ENCODE peak calls at places on chromosome 1, in nine cellular contexts. One of them, this sample, is unnamed.

GRCh38 chr1:2279210-2279639 is 51.1 kb downstream of the SKI start:
- DNase-seq in fibroblast of lung: peak
- DNase-seq in heart left ventricle: peak
- DNase-seq in neuronal stem cell: peak
- DNase-seq in right atrium auricular region: no peak
- DNase-seq in aorta: peak
- DNase-seq in left ventricle myocardium inferior: peak
- DNase-seq in A673: peak
- DNase-seq in coronary artery: no peak
- DNase-seq in this sample: no peak

GRCh38 chr1:228362884-228363450 is 43.7 kb downstream of the TRIM11 start:
- DNase-seq in heart left ventricle: peak
- DNase-seq in A673: no peak
- DNase-seq in coronary artery: no peak
- DNase-seq in neuronal stem cell: no peak
- DNase-seq in fibroblast of lung: no peak
- DNase-seq in aorta: no peak
- DNase-seq in left ventricle myocardium inferior: peak
- DNase-seq in right atrium auricular region: no peak
- DNase-seq in this sample: no peak

GRCh38 chr1:91805343-91805801 is 80.6 kb downstream of the TGFBR3 start:
- DNase-seq in coronary artery: no peak
- DNase-seq in left ventricle myocardium inferior: no peak
- DNase-seq in neuronal stem cell: no peak
- DNase-seq in A673: no peak
- DNase-seq in fibroblast of lung: no peak
- DNase-seq in aorta: no peak
- DNase-seq in heart left ventricle: no peak
- DNase-seq in right atrium auricular region: no peak
- DNase-seq in this sample: peak

GRCh38 chr1:208785629-208786028 is 541.4 kb upstream of the PLXNA2 start:
- DNase-seq in aorta: no peak
- DNase-seq in left ventricle myocardium inferior: no peak
- DNase-seq in heart left ventricle: no peak
- DNase-seq in coronary artery: no peak
- DNase-seq in A673: no peak
- DNase-seq in fibroblast of lung: no peak
- DNase-seq in neuronal stem cell: no peak
- DNase-seq in right atrium auricular region: no peak
- DNase-seq in this sample: no peak

GRCh38 chr1:26913389-26913753 is 404 bp downstream of the NR0B2 start:
- DNase-seq in neuronal stem cell: no peak
- DNase-seq in right atrium auricular region: no peak
- DNase-seq in fibroblast of lung: no peak
- DNase-seq in heart left ventricle: no peak
- DNase-seq in aorta: no peak
- DNase-seq in A673: no peak
- DNase-seq in left ventricle myocardium inferior: no peak
- DNase-seq in coronary artery: no peak
- DNase-seq in this sample: no peak

GRCh38 chr1:48831579-48831978 is 54.9 kb upstream of the BEND5 start:
- DNase-seq in right atrium auricular region: no peak
- DNase-seq in neuronal stem cell: no peak
- DNase-seq in A673: no peak
- DNase-seq in heart left ventricle: no peak
- DNase-seq in fibroblast of lung: no peak
- DNase-seq in aorta: no peak
- DNase-seq in coronary artery: no peak
- DNase-seq in left ventricle myocardium inferior: no peak
- DNase-seq in this sample: no peak

GRCh38 chr1:22613951-22614350 is 22.5 kb upstream of the C1QA start:
- DNase-seq in heart left ventricle: no peak
- DNase-seq in right atrium auricular region: no peak
- DNase-seq in neuronal stem cell: no peak
- DNase-seq in left ventricle myocardium inferior: no peak
- DNase-seq in fibroblast of lung: no peak
- DNase-seq in A673: no peak
- DNase-seq in coronary artery: no peak
- DNase-seq in aorta: no peak
- DNase-seq in this sample: no peak

GRCh38 chr1:161706116-161706482 is 930 bp upstream of the FCRLA start:
- DNase-seq in heart left ventricle: no peak
- DNase-seq in neuronal stem cell: no peak
- DNase-seq in right atrium auricular region: no peak
- DNase-seq in A673: peak
- DNase-seq in fibroblast of lung: peak
- DNase-seq in left ventricle myocardium inferior: no peak
- DNase-seq in aorta: no peak
- DNase-seq in coronary artery: no peak
- DNase-seq in this sample: no peak

GRCh38 chr1:21937372-21938121 is 437 bp upstream of the HSPG2 start:
- DNase-seq in coronary artery: no peak
- DNase-seq in heart left ventricle: peak
- DNase-seq in left ventricle myocardium inferior: peak
- DNase-seq in fibroblast of lung: peak
- DNase-seq in neuronal stem cell: peak
- DNase-seq in A673: peak
- DNase-seq in aorta: peak
- DNase-seq in right atrium auricular region: no peak
- DNase-seq in this sample: peak

GRCh38 chr1:161106434-161106833 is 8.3 kb downstream of the KLHDC9 start:
- DNase-seq in coronary artery: no peak
- DNase-seq in neuronal stem cell: no peak
- DNase-seq in left ventricle myocardium inferior: no peak
- DNase-seq in right atrium auricular region: no peak
- DNase-seq in A673: no peak
- DNase-seq in heart left ventricle: no peak
- DNase-seq in aorta: no peak
- DNase-seq in fibroblast of lung: no peak
- DNase-seq in this sample: no peak

GRCh38 chr1:235937123-235937522 is 70.4 kb upstream of the LYST start:
- DNase-seq in right atrium auricular region: no peak
- DNase-seq in A673: no peak
- DNase-seq in coronary artery: no peak
- DNase-seq in heart left ventricle: no peak
- DNase-seq in neuronal stem cell: no peak
- DNase-seq in left ventricle myocardium inferior: no peak
- DNase-seq in aorta: no peak
- DNase-seq in fibroblast of lung: no peak
- DNase-seq in this sample: no peak

GRCh38 chr1:30662291-30662840 is 61.0 kb downstream of the MATN1 start:
- DNase-seq in left ventricle myocardium inferior: no peak
- DNase-seq in coronary artery: no peak
- DNase-seq in neuronal stem cell: no peak
- DNase-seq in fibroblast of lung: no peak
- DNase-seq in right atrium auricular region: no peak
- DNase-seq in A673: no peak
- DNase-seq in aorta: no peak
- DNase-seq in heart left ventricle: no peak
- DNase-seq in this sample: no peak

GRCh38 chr1:3788756-3789420 is 7.4 kb downstream of the LRRC47 start:
- DNase-seq in left ventricle myocardium inferior: no peak
- DNase-seq in A673: no peak
- DNase-seq in fibroblast of lung: no peak
- DNase-seq in coronary artery: no peak
- DNase-seq in neuronal stem cell: no peak
- DNase-seq in aorta: no peak
- DNase-seq in right atrium auricular region: no peak
- DNase-seq in heart left ventricle: peak
- DNase-seq in this sample: no peak

GRCh38 chr1:40736085-40736531 is 44.6 kb downstream of the NFYC start:
- DNase-seq in heart left ventricle: no peak
- DNase-seq in coronary artery: no peak
- DNase-seq in A673: peak
- DNase-seq in left ventricle myocardium inferior: no peak
- DNase-seq in fibroblast of lung: peak
- DNase-seq in neuronal stem cell: no peak
- DNase-seq in right atrium auricular region: no peak
- DNase-seq in aorta: no peak
- DNase-seq in this sample: no peak

GRCh38 chr1:97243973-97244560 is 522.5 kb downstream of the PTBP2 start:
- DNase-seq in right atrium auricular region: no peak
- DNase-seq in A673: peak
- DNase-seq in neuronal stem cell: no peak
- DNase-seq in left ventricle myocardium inferior: no peak
- DNase-seq in fibroblast of lung: peak
- DNase-seq in heart left ventricle: no peak
- DNase-seq in aorta: no peak
- DNase-seq in coronary artery: no peak
- DNase-seq in this sample: no peak

GRCh38 chr1:18633428-18634155 is 2.9 kb downstream of the PAX7 start:
- DNase-seq in fibroblast of lung: no peak
- DNase-seq in heart left ventricle: no peak
- DNase-seq in aorta: no peak
- DNase-seq in A673: no peak
- DNase-seq in right atrium auricular region: no peak
- DNase-seq in left ventricle myocardium inferior: no peak
- DNase-seq in coronary artery: no peak
- DNase-seq in neuronal stem cell: no peak
- DNase-seq in this sample: no peak
- H3K4me3 ChIP-seq in fibroblast of lung: no peak
- H3K4me3 ChIP-seq in heart left ventricle: no peak
- H3K4me3 ChIP-seq in aorta: no peak
- H3K4me3 ChIP-seq in A673: peak
- H3K4me3 ChIP-seq in right atrium auricular region: no peak
- H3K4me3 ChIP-seq in left ventricle myocardium inferior: no peak
- H3K4me3 ChIP-seq in coronary artery: no peak
- H3K4me3 ChIP-seq in neuronal stem cell: no peak
- H3K4me3 ChIP-seq in this sample: no peak

GRCh38 chr1:6622396-6623152 is 2.1 kb upstream of the THAP3 start:
- DNase-seq in aorta: no peak
- DNase-seq in fibroblast of lung: no peak
- DNase-seq in left ventricle myocardium inferior: no peak
- DNase-seq in A673: no peak
- DNase-seq in right atrium auricular region: no peak
- DNase-seq in coronary artery: no peak
- DNase-seq in neuronal stem cell: no peak
- DNase-seq in heart left ventricle: no peak
- DNase-seq in this sample: no peak
- H3K27ac ChIP-seq in aorta: no peak
- H3K27ac ChIP-seq in fibroblast of lung: no peak
- H3K27ac ChIP-seq in left ventricle myocardium inferior: no peak
- H3K27ac ChIP-seq in A673: peak
- H3K27ac ChIP-seq in right atrium auricular region: no peak
- H3K27ac ChIP-seq in coronary artery: no peak
- H3K27ac ChIP-seq in neuronal stem cell: no peak
- H3K27ac ChIP-seq in heart left ventricle: no peak
- H3K27ac ChIP-seq in this sample: no peak

DNA sequence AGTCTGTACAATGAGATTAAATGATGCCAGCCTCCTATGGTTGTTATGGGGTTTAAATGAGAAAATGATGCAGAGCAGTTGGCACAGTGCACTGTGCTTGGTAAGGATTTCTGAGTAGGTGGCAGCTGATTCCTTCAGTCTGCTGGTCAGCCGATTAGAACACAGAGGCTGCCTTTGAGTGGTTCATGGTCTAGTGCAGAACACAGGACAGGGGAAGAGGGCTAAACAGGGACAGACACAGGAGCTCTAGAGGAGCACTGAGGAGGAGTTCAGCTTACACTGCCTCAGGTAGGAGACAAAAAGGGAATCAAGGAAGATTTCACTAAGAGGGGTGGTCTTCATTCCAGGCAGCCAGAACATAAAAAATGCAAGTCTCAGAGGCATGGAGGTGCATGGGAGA is 1.4 kb downstream of the TIE1 start:
- DNase-seq in right atrium auricular region: no peak
- DNase-seq in left ventricle myocardium inferior: no peak
- DNase-seq in heart left ventricle: no peak
- DNase-seq in coronary artery: no peak
- DNase-seq in A673: no peak
- DNase-seq in fibroblast of lung: no peak
- DNase-seq in neuronal stem cell: no peak
- DNase-seq in aorta: no peak
- DNase-seq in this sample: no peak
- H3K4me3 ChIP-seq in right atrium auricular region: peak
- H3K4me3 ChIP-seq in left ventricle myocardium inferior: peak
- H3K4me3 ChIP-seq in heart left ventricle: peak
- H3K4me3 ChIP-seq in coronary artery: peak
- H3K4me3 ChIP-seq in A673: no peak
- H3K4me3 ChIP-seq in fibroblast of lung: no peak
- H3K4me3 ChIP-seq in neuronal stem cell: no peak
- H3K4me3 ChIP-seq in aorta: no peak
- H3K4me3 ChIP-seq in this sample: no peak

GRCh38 chr1:206002833-206003532 is at the start of gene RAB7B:
- DNase-seq in right atrium auricular region: peak
- DNase-seq in aorta: peak
- DNase-seq in heart left ventricle: peak
- DNase-seq in left ventricle myocardium inferior: peak
- DNase-seq in fibroblast of lung: peak
- DNase-seq in neuronal stem cell: no peak
- DNase-seq in A673: peak
- DNase-seq in coronary artery: peak
- DNase-seq in this sample: peak
- H3K27ac ChIP-seq in right atrium auricular region: peak
- H3K27ac ChIP-seq in aorta: peak
- H3K27ac ChIP-seq in heart left ventricle: peak
- H3K27ac ChIP-seq in left ventricle myocardium inferior: peak
- H3K27ac ChIP-seq in fibroblast of lung: peak
- H3K27ac ChIP-seq in neuronal stem cell: no peak
- H3K27ac ChIP-seq in A673: no peak
- H3K27ac ChIP-seq in coronary artery: peak
- H3K27ac ChIP-seq in this sample: no peak

DNA sequence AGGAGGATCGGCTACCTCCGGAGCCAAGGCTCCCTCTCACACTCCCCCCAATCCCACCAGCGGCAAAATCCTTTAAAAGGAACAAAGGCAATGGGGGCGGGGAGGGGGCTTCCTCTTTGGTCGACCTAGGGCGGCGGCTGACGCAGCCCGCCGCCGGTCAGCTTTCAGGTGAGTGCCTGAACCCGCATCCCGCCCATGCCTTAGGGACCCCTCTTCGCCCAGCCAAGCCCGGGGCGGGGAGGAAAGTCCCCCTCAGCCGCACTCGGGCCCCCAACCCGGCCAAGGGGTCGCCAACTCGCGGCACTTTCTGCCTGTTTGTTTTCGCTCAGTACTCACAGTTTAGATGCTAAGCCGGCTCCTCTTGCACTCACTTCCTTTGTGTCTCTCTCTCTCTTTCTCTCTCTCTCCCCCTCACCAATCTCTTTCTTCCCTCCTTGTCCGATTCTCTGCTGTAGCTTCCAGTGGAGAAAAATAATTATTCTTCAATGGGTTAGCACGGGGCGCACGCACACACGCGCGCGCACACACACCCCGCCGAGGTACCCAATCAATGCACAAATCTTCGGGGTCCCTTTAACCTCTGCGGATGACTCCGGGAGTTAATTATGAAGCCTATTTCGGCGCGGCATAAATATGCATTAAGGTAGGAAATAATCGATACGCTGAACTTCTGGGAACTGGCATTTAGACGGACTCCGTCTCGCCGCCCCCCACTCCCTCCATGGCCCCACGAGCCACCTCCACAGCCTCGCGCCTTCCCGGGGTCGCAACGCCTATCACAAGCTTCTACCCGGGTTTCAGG is at the start of gene BLACAT1:
- DNase-seq in right atrium auricular region: no peak
- DNase-seq in fibroblast of lung: no peak
- DNase-seq in left ventricle myocardium inferior: no peak
- DNase-seq in coronary artery: no peak
- DNase-seq in neuronal stem cell: no peak
- DNase-seq in heart left ventricle: no peak
- DNase-seq in A673: no peak
- DNase-seq in aorta: no peak
- DNase-seq in this sample: no peak
- H3K4me3 ChIP-seq in right atrium auricular region: peak
- H3K4me3 ChIP-seq in fibroblast of lung: no peak
- H3K4me3 ChIP-seq in left ventricle myocardium inferior: peak
- H3K4me3 ChIP-seq in coronary artery: peak
- H3K4me3 ChIP-seq in neuronal stem cell: peak
- H3K4me3 ChIP-seq in heart left ventricle: peak
- H3K4me3 ChIP-seq in A673: peak
- H3K4me3 ChIP-seq in aorta: no peak
- H3K4me3 ChIP-seq in this sample: no peak

GRCh38 chr1:80633947-80634710 is 1166.6 kb upstream of the ADGRL2 start:
- DNase-seq in neuronal stem cell: no peak
- DNase-seq in A673: no peak
- DNase-seq in left ventricle myocardium inferior: no peak
- DNase-seq in heart left ventricle: no peak
- DNase-seq in fibroblast of lung: no peak
- DNase-seq in aorta: no peak
- DNase-seq in coronary artery: no peak
- DNase-seq in right atrium auricular region: no peak
- DNase-seq in this sample: no peak
- H3K27ac ChIP-seq in neuronal stem cell: no peak
- H3K27ac ChIP-seq in A673: no peak
- H3K27ac ChIP-seq in left ventricle myocardium inferior: no peak
- H3K27ac ChIP-seq in heart left ventricle: no peak
- H3K27ac ChIP-seq in fibroblast of lung: no peak
- H3K27ac ChIP-seq in aorta: no peak
- H3K27ac ChIP-seq in coronary artery: no peak
- H3K27ac ChIP-seq in right atrium auricular region: no peak
- H3K27ac ChIP-seq in this sample: no peak

This sample was measured in body of pancreas.